ENCODE peak calls at places on chromosomes 5 and 9, in five cellular contexts. One of them, this sample, is unnamed.

GRCh38 chr9:114525505-114525904 is 20.2 kb upstream of the WHRN start:
- DNase-seq in GM12878: no peak
- DNase-seq in stomach: no peak
- DNase-seq in GM12891: no peak
- DNase-seq in breast epithelium: no peak
- DNase-seq in this sample: no peak

GRCh38 chr9:136268318-136268717 is 22.7 kb upstream of the QSOX2 start:
- DNase-seq in GM12891: no peak
- DNase-seq in breast epithelium: no peak
- DNase-seq in stomach: no peak
- DNase-seq in GM12878: no peak
- DNase-seq in this sample: no peak

GRCh38 chr9:80995759-80996158 is 693.6 kb downstream of the TLE1 start:
- DNase-seq in stomach: no peak
- DNase-seq in GM12878: no peak
- DNase-seq in breast epithelium: no peak
- DNase-seq in GM12891: no peak
- DNase-seq in this sample: no peak

GRCh38 chr5:139955616-139956283 is 87.3 kb downstream of the NRG2 start:
- DNase-seq in breast epithelium: no peak
- DNase-seq in stomach: no peak
- DNase-seq in GM12891: no peak
- DNase-seq in GM12878: no peak
- DNase-seq in this sample: no peak

GRCh38 chr5:116209166-116209565 is 124.3 kb downstream of the COMMD10 start:
- DNase-seq in GM12878: no peak
- DNase-seq in stomach: no peak
- DNase-seq in GM12891: no peak
- DNase-seq in breast epithelium: no peak
- DNase-seq in this sample: no peak

GRCh38 chr5:167950126-167950721 is 341.2 kb upstream of the WWC1 start:
- DNase-seq in GM12878: no peak
- DNase-seq in breast epithelium: no peak
- DNase-seq in stomach: no peak
- DNase-seq in GM12891: no peak
- DNase-seq in this sample: no peak

GRCh38 chr5:150196514-150196913 is 6.7 kb downstream of the SLC6A7 start:
- DNase-seq in stomach: no peak
- DNase-seq in GM12878: no peak
- DNase-seq in breast epithelium: no peak
- DNase-seq in GM12891: no peak
- DNase-seq in this sample: no peak

GRCh38 chr5:112823181-112823580 is 37.9 kb upstream of the SRP19 start:
- DNase-seq in stomach: no peak
- DNase-seq in breast epithelium: no peak
- DNase-seq in GM12878: no peak
- DNase-seq in GM12891: no peak
- DNase-seq in this sample: no peak

GRCh38 chr5:158322620-158323019 is 463.7 kb upstream of the CLINT1 start:
- DNase-seq in stomach: no peak
- DNase-seq in GM12891: no peak
- DNase-seq in GM12878: no peak
- DNase-seq in breast epithelium: no peak
- DNase-seq in this sample: no peak

GRCh38 chr5:136364307-136364706 is 1.0 kb downstream of the TRPC7 start:
- DNase-seq in breast epithelium: no peak
- DNase-seq in GM12891: no peak
- DNase-seq in stomach: no peak
- DNase-seq in GM12878: no peak
- DNase-seq in this sample: no peak

GRCh38 chr9:134951461-134951860 is 33.7 kb upstream of the FCN1 start:
- DNase-seq in breast epithelium: peak
- DNase-seq in GM12878: no peak
- DNase-seq in stomach: no peak
- DNase-seq in GM12891: no peak
- DNase-seq in this sample: no peak

GRCh38 chr9:122819791-122820489 is 8.4 kb downstream of the PDCL start:
- DNase-seq in GM12891: no peak
- DNase-seq in GM12878: no peak
- DNase-seq in breast epithelium: no peak
- DNase-seq in stomach: no peak
- DNase-seq in this sample: no peak

GRCh38 chr9:124322618-124323432 is 65.1 kb downstream of the NEK6 start:
- DNase-seq in GM12878: no peak
- DNase-seq in GM12891: no peak
- DNase-seq in breast epithelium: no peak
- DNase-seq in stomach: no peak
- DNase-seq in this sample: no peak

GRCh38 chr5:133783481-133783880 is 171.1 kb upstream of the FSTL4 start:
- DNase-seq in GM12878: no peak
- DNase-seq in GM12891: no peak
- DNase-seq in breast epithelium: no peak
- DNase-seq in stomach: no peak
- DNase-seq in this sample: no peak

GRCh38 chr5:14706615-14707021 is 42.1 kb downstream of the OTULIN start:
- DNase-seq in GM12891: no peak
- DNase-seq in stomach: no peak
- DNase-seq in GM12878: no peak
- DNase-seq in breast epithelium: no peak
- DNase-seq in this sample: no peak

GRCh38 chr9:75574569-75574968 is 315.9 kb upstream of the PCSK5 start:
- DNase-seq in GM12891: no peak
- DNase-seq in breast epithelium: no peak
- DNase-seq in GM12878: no peak
- DNase-seq in stomach: no peak
- DNase-seq in this sample: no peak

GRCh38 chr9:82332774-82333152 is 344.2 kb downstream of the SPATA31D1 start:
- DNase-seq in GM12878: no peak
- DNase-seq in stomach: no peak
- DNase-seq in breast epithelium: no peak
- DNase-seq in GM12891: no peak
- DNase-seq in this sample: no peak

DNA sequence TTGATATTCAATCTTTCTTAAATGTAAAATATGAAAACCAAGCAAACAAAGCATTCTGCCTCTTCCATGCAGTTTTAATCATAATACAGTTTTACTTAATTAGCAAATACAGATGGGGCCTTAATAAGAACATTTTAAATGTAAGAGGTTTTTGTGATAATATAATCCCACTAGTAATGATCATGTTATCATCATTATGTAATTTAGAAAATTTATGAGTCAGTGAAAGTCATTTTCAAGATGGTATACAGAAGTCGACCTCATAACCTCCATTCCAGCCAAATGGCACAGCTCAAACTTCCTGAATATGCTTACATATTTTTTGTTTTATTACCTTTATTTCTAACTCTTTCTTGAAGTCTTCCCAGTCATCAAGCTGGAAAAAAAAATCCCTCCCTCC is 102.2 kb upstream of the GNA14 start:
- DNase-seq in GM12891: no peak
- DNase-seq in stomach: no peak
- DNase-seq in GM12878: no peak
- DNase-seq in breast epithelium: no peak
- DNase-seq in this sample: no peak
- TF ChIP-seq POLR2A in GM12891: no peak
- TF ChIP-seq POLR2A in stomach: no peak
- TF ChIP-seq POLR2A in GM12878: no peak
- TF ChIP-seq POLR2A in breast epithelium: no peak
- TF ChIP-seq POLR2A in this sample: no peak

DNA sequence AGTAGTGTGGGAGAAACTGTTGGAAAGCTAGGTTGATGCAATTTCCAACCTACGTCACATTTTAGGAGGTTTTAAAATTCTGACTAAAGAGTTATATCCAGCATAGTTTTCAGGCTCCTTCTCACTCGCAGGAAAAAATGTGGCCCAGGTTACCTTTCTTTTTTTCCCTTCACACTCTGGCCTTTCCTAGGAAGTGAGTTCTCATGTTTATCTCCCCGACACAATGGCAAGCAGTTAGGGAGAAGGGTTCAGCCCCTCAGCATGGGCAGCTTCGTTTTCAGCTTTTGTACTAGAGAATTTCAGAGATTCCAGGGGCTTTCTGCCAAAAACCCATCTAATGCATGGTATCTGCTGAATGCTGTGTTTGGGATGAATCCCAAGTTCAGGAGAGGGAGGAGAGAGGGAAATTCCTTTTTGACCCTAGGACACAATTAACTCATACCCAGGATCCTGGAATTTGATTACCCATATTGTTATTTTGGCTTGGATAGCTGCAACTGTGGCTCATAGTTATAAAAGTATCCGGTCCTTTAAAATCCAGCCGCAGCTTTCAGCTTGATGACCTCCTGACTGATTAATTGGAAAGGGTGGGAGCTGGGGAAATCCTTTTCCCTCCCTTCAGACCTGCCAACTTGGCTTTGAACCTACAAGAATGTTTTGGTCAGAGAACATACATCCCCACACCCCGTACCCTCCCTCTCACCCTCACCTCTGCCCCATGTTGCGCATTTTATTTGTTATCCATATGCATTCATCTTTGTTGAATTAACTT is 78.5 kb downstream of the TMEM252 start:
- DNase-seq in GM12878: no peak
- DNase-seq in breast epithelium: no peak
- DNase-seq in GM12891: no peak
- DNase-seq in stomach: no peak
- DNase-seq in this sample: no peak
- TF ChIP-seq POLR2AphosphoS5 in GM12878: no peak
- TF ChIP-seq POLR2AphosphoS5 in breast epithelium: no peak
- TF ChIP-seq POLR2AphosphoS5 in GM12891: no peak
- TF ChIP-seq POLR2AphosphoS5 in stomach: no peak
- TF ChIP-seq POLR2AphosphoS5 in this sample: no peak

GRCh38 chr5:32231929-32232328 is 57.8 kb upstream of the GOLPH3 start:
- DNase-seq in breast epithelium: no peak
- DNase-seq in stomach: no peak
- DNase-seq in GM12891: no peak
- DNase-seq in GM12878: no peak
- DNase-seq in this sample: no peak

GRCh38 chr5:32233696-32234447 is 59.8 kb upstream of the GOLPH3 start:
- DNase-seq in breast epithelium: no peak
- DNase-seq in GM12878: no peak
- DNase-seq in GM12891: no peak
- DNase-seq in stomach: peak
- DNase-seq in this sample: no peak

GRCh38 chr5:32231241-32231640 is 57.1 kb upstream of the GOLPH3 start:
- DNase-seq in GM12891: no peak
- DNase-seq in GM12878: no peak
- DNase-seq in stomach: no peak
- DNase-seq in breast epithelium: no peak
- DNase-seq in this sample: no peak

GRCh38 chr5:32233220-32233695 is 59.1 kb upstream of the GOLPH3 start:
- DNase-seq in GM12878: no peak
- DNase-seq in breast epithelium: no peak
- DNase-seq in stomach: peak
- DNase-seq in GM12891: no peak
- DNase-seq in this sample: no peak

GRCh38 chr5:32232441-32233219 is 58.5 kb upstream of the GOLPH3 start:
- DNase-seq in GM12891: peak
- DNase-seq in breast epithelium: peak
- DNase-seq in GM12878: peak
- DNase-seq in stomach: peak
- DNase-seq in this sample: peak
- TF ChIP-seq POLR2A in GM12891: no peak
- TF ChIP-seq POLR2A in breast epithelium: no peak
- TF ChIP-seq POLR2A in GM12878: no peak
- TF ChIP-seq POLR2A in stomach: no peak
- TF ChIP-seq POLR2A in this sample: no peak

GRCh38 chr5:75522025-75522424 is 10.3 kb downstream of the POLK start:
- DNase-seq in breast epithelium: no peak
- DNase-seq in stomach: no peak
- DNase-seq in GM12891: no peak
- DNase-seq in GM12878: no peak
- DNase-seq in this sample: no peak
- TF ChIP-seq POLR2AphosphoS5 in breast epithelium: no peak
- TF ChIP-seq POLR2AphosphoS5 in stomach: no peak
- TF ChIP-seq POLR2AphosphoS5 in GM12891: no peak
- TF ChIP-seq POLR2AphosphoS5 in GM12878: no peak
- TF ChIP-seq POLR2AphosphoS5 in this sample: no peak

GRCh38 chr5:177351392-177352329 is at the start of gene LMAN2:
- DNase-seq in breast epithelium: peak
- DNase-seq in GM12878: peak
- DNase-seq in stomach: peak
- DNase-seq in GM12891: peak
- DNase-seq in this sample: peak
- TF ChIP-seq POLR2A in breast epithelium: no peak
- TF ChIP-seq POLR2A in GM12878: peak
- TF ChIP-seq POLR2A in stomach: no peak
- TF ChIP-seq POLR2A in GM12891: peak
- TF ChIP-seq POLR2A in this sample: peak

GRCh38 chr5:61824396-61824795 is 481.6 kb upstream of the KIF2A start:
- DNase-seq in GM12878: no peak
- DNase-seq in stomach: no peak
- DNase-seq in GM12891: no peak
- DNase-seq in breast epithelium: no peak
- DNase-seq in this sample: no peak
- TF ChIP-seq POLR2AphosphoS5 in GM12878: no peak
- TF ChIP-seq POLR2AphosphoS5 in stomach: no peak
- TF ChIP-seq POLR2AphosphoS5 in GM12891: no peak
- TF ChIP-seq POLR2AphosphoS5 in breast epithelium: no peak
- TF ChIP-seq POLR2AphosphoS5 in this sample: no peak

GRCh38 chr9:98085955-98086354 is 29.4 kb downstream of the NANS start:
- DNase-seq in GM12878: no peak
- DNase-seq in stomach: no peak
- DNase-seq in breast epithelium: no peak
- DNase-seq in GM12891: no peak
- DNase-seq in this sample: no peak

GRCh38 chr9:98083566-98084135 is 27.1 kb downstream of the NANS start:
- DNase-seq in stomach: no peak
- DNase-seq in GM12878: no peak
- DNase-seq in GM12891: no peak
- DNase-seq in breast epithelium: no peak
- DNase-seq in this sample: no peak

GRCh38 chr9:98084396-98084795 is 27.9 kb downstream of the NANS start:
- DNase-seq in breast epithelium: no peak
- DNase-seq in GM12878: no peak
- DNase-seq in stomach: no peak
- DNase-seq in GM12891: no peak
- DNase-seq in this sample: no peak

GRCh38 chr9:98086461-98086860 is 29.9 kb downstream of the NANS start:
- DNase-seq in GM12891: no peak
- DNase-seq in stomach: no peak
- DNase-seq in GM12878: no peak
- DNase-seq in breast epithelium: no peak
- DNase-seq in this sample: no peak

GRCh38 chr9:98085058-98085457 is 28.5 kb downstream of the NANS start:
- DNase-seq in GM12878: no peak
- DNase-seq in breast epithelium: no peak
- DNase-seq in GM12891: no peak
- DNase-seq in stomach: no peak
- DNase-seq in this sample: no peak
- TF ChIP-seq POLR2A in GM12878: peak
- TF ChIP-seq POLR2A in breast epithelium: no peak
- TF ChIP-seq POLR2A in GM12891: no peak
- TF ChIP-seq POLR2A in stomach: no peak
- TF ChIP-seq POLR2A in this sample: no peak